ENCODE peak calls at places on chromosomes 2 and 18, in six cellular contexts. N, Q, V, Y, H and W are unnamed samples.

GRCh38 chr2:238026953-238027505 is 33.8 kb upstream of the SCLY start:
- DNase-seq in N (peak), Q (no peak), V (no peak), Y (no peak), H (no peak), W (no peak)

GRCh38 chr18:56807883-56808282 is 156.7 kb downstream of the WDR7 start:
- DNase-seq in N (no peak), Q (no peak), V (no peak), Y (no peak), H (no peak), W (no peak)

GRCh38 chr2:171531291-171531690 is 9.0 kb downstream of the CYBRD1 start:
- DNase-seq in N (peak), Q (peak), V (no peak), Y (no peak), H (no peak), W (no peak)

GRCh38 chr2:69306897-69307695 is 79.9 kb downstream of the GFPT1 start:
- DNase-seq in N (peak), Q (peak), V (peak), Y (peak), H (peak), W (peak)

GRCh38 chr18:12946549-12947354 is 1.1 kb upstream of the SEH1L start:
- DNase-seq in N (peak), Q (peak), V (peak), Y (no peak), H (peak), W (peak)

GRCh38 chr2:149357058-149357457 is 26.7 kb downstream of the LYPD6 start:
- DNase-seq in N (no peak), Q (no peak), V (no peak), Y (no peak), H (no peak), W (no peak)

GRCh38 chr2:20781656-20782265 is 41.1 kb downstream of the LDAH start:
- DNase-seq in N (peak), Q (peak), V (no peak), Y (peak), H (peak), W (no peak)

GRCh38 chr18:65817178-65817577 is 66.4 kb downstream of the CDH7 start:
- DNase-seq in N (no peak), Q (no peak), V (no peak), Y (no peak), H (no peak), W (no peak)

GRCh38 chr2:2899826-2900225 is 477.8 kb downstream of the EIPR1 start:
- DNase-seq in N (no peak), Q (no peak), V (no peak), Y (peak), H (no peak), W (no peak)

GRCh38 chr2:40039543-40039942 is 260.5 kb upstream of the THUMPD2 start:
- DNase-seq in N (no peak), Q (peak), V (no peak), Y (no peak), H (no peak), W (no peak)

GRCh38 chr18:25132786-25133496 is 219.0 kb downstream of the ZNF521 start:
- DNase-seq in N (no peak), Q (no peak), V (no peak), Y (no peak), H (no peak), W (no peak)

GRCh38 chr2:209334188-209335017 is 89.4 kb upstream of the MAP2 start:
- DNase-seq in N (peak), Q (peak), V (peak), Y (peak), H (peak), W (peak)

GRCh38 chr2:217740796-217741195 is 262.0 kb downstream of the TNS1 start:
- DNase-seq in N (no peak), Q (no peak), V (no peak), Y (no peak), H (no peak), W (no peak)

GRCh38 chr2:96536445-96537065 is at the start of gene ARID5A:
- DNase-seq in N (peak), Q (peak), V (peak), Y (peak), H (peak), W (peak)

GRCh38 chr2:54954705-54955357 is 95.4 kb downstream of the RTN4 start:
- DNase-seq in N (no peak), Q (no peak), V (no peak), Y (no peak), H (no peak), W (no peak)

GRCh38 chr2:145203931-145204330 is 684.0 kb upstream of the ZEB2 start:
- DNase-seq in N (no peak), Q (no peak), V (no peak), Y (no peak), H (no peak), W (no peak)

GRCh38 chr2:224146356-224147160 is 107.5 kb upstream of the SERPINE2 start:
- DNase-seq in N (no peak), Q (no peak), V (no peak), Y (no peak), H (no peak), W (no peak)

GRCh38 chr2:29000954-29001353 is 19.9 kb downstream of the TOGARAM2 start:
- DNase-seq in N (no peak), Q (no peak), V (no peak), Y (no peak), H (no peak), W (no peak)

GRCh38 chr2:25312958-25313710 is 28.6 kb downstream of the DNMT3A start:
- DNase-seq in N (no peak), Q (no peak), V (no peak), Y (no peak), H (no peak), W (no peak)

DNA sequence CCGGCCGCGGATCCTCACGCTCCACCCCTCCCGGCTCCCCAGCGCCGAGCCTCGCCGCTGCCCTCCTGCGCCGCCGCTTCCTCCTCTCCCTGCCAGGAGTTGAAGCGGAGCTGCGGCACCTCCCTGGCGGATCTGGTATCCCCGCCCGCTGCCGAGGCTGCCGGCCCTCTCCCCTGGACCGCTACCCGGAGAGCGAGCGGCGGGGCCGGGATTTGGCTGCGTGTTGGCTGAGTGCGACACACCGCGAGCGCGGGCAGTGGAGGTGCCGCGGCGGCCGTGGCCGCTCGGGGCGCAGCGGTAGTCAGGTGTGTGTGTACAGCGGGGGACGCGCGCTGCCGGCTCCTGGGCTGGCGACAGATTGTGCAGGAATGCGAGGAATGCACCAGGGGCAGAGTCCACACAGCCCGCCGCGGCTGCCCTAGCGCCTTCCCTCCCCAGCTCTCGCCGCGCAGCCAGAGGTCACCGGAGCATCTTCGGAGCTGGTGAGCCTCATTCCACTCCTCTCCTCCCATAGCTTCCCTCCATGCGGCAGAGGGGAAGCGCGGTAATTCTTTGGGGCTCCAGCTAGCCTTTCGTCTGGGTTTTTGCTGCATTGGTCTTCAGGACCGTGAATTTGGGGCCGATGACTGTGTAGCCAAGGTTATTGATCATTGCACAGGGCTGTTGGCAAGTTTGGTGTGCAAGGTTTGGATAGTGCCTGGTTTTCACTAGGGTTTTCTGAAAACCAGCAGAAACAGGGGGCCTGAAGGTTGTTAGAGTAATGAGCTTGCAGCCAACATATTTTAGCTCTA is 1.3 kb downstream of the PKP4 start:
- DNase-seq in N (peak), Q (peak), V (peak), Y (no peak), H (peak), W (peak)
- H4K91ac ChIP-seq in N (peak), Q (peak), V (no peak), Y (peak), H (peak), W (no peak)

DNA sequence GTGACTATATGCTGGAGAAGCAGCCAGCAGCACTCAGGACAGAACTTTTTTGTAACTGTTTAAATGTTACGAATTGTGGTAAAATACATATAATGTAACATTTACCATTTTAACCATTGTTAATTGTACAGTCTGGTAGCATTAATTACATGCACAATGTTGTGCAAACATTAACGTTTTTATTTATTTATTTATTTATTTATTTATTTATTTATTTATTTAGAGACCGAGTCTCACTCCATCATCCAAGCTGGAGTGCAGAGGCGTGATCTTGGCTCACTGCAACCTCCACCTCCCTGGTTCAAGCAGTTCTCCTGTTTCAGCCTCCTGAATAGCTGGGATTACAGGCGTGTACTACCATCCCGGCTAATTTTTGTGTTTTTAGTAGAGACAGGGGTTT is 88.7 kb upstream of the TEX51 start:
- DNase-seq in N (no peak), Q (no peak), V (no peak), Y (no peak), H (no peak), W (no peak)
- H4K91ac ChIP-seq in N (no peak), Q (no peak), V (no peak), Y (no peak), H (no peak), W (no peak)

DNA sequence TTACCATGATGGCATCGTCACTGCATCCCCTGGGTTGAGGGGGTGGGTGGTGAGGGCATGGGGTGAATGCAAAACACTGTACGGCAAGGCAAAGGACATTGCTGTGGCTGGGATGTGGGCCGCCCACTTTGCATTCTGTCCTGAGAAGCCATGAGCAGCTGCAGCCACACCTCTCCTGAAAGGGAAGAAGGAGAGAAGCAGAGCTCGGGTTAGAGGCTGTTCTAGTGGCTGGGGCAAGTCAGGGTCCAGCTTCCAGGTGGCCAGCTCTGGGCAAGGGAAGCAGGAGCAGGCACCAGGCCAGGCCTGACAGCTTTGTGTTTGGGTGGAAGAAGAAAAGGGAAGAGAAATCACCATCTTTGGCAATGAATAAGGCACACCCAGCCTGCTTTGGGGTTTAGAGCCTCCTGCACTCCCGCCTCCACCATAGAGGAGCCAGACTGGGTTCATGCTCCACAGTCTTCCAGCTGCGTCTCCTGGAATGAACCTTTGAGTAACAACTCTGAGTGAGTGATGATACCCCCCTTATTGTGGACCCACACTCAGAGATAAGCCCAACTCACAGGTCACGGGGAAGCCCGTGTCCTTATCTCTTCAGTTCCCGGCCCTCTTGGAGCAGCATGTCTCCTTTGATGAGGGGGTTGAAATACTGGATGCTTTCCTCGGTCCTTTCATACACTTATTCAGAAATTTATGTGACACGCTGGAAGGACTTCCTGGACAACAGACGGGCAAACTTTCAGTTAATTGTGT is 63.5 kb downstream of the INPP4A start:
- DNase-seq in N (no peak), Q (no peak), V (no peak), Y (no peak), H (no peak), W (no peak)
- H4K91ac ChIP-seq in N (peak), Q (peak), V (no peak), Y (no peak), H (peak), W (no peak)

DNA sequence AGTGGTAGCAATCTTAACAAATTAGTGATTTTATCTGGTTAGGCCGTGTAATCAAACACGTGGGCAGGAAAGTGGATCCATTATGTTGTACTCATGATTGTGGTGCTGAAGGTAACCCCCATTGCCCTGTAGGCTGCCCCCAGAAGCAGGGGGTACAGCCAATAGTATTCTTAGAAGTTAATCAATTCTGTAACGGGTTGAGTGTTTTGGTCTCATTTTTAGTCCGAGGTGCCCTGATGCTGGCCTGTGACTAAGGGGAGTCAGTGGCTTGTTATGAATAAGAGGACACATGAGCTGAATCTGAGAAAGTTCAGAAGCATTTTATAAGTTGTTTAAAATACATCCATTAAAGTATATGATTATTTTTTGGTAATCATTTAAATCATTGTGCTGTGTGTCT is 8.6 kb downstream of the EPAS1 start:
- DNase-seq in N (no peak), Q (no peak), V (no peak), Y (no peak), H (no peak), W (no peak)
- H4K91ac ChIP-seq in N (no peak), Q (no peak), V (no peak), Y (no peak), H (peak), W (no peak)

DNA sequence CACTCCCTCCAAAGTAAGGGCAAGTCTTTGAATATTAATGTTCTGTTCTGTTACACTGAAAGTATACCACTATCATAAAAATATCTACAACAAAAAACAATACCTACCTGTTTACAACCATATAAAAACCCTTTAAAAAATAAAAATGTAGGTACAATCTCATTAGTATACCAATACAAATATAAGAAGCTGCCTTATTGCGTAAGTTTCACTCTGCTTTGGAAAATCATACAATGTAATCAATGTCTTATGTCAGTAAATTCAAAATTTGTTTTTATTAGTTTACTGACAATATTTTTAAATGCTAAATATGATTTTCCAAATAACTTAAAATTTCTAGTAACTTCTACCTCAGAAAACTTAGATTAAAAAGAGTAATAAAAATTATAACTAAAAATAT is 72.8 kb downstream of the RAPH1 start:
- DNase-seq in N (no peak), Q (peak), V (no peak), Y (no peak), H (no peak), W (no peak)
- H4K91ac ChIP-seq in N (no peak), Q (no peak), V (no peak), Y (no peak), H (no peak), W (no peak)